ENCODE peak calls at places on chromosomes 1 and 21, in nine cellular contexts. D is endothelial cell, B is GM13977, T is stomach, V is right lobe of liver, Y is choroid plexus epithelial cell, X is AG10803, M is fibroblast of the aortic adventitia, N is spleen. J is an unnamed sample.

GRCh38 chr1:247440001-247440620 is 17.8 kb downstream of the OR2B11 start:
- DNase-seq in D (no peak), B (peak), T (no peak), V (no peak), Y (no peak), X (no peak), M (no peak), N (no peak), J (no peak)

GRCh38 chr1:233613252-233614172 is at the start of gene KCNK1:
- DNase-seq in D (peak), B (peak), T (peak), V (peak), Y (peak), X (peak), M (peak), N (no peak), J (peak)

GRCh38 chr1:153344718-153345025 is 4.0 kb downstream of the PGLYRP4 start:
- DNase-seq in D (no peak), B (no peak), T (no peak), V (no peak), Y (no peak), X (no peak), M (no peak), N (no peak), J (no peak)

GRCh38 chr1:166258017-166258416 is 91.2 kb upstream of the FAM78B start:
- DNase-seq in D (no peak), B (no peak), T (no peak), V (no peak), Y (no peak), X (no peak), M (no peak), N (no peak), J (no peak)

GRCh38 chr1:1833916-1834325 is 55.7 kb upstream of the NADK start:
- DNase-seq in D (no peak), B (no peak), T (no peak), V (no peak), Y (peak), X (no peak), M (no peak), N (peak), J (no peak)

GRCh38 chr1:222653178-222653827 is 35.4 kb downstream of the MIA3 start:
- DNase-seq in D (no peak), B (peak), T (no peak), V (no peak), Y (no peak), X (no peak), M (no peak), N (no peak), J (no peak)

GRCh38 chr1:25902462-25902861 is 3.8 kb downstream of the STMN1 start:
- DNase-seq in D (no peak), B (no peak), T (no peak), V (no peak), Y (peak), X (peak), M (no peak), N (no peak), J (no peak)

GRCh38 chr1:54027848-54028247 is 9.9 kb upstream of the LDLRAD1 start:
- DNase-seq in D (no peak), B (no peak), T (no peak), V (no peak), Y (no peak), X (no peak), M (no peak), N (no peak), J (no peak)

GRCh38 chr1:29258974-29259801 is 22.9 kb downstream of the PTPRU start:
- DNase-seq in D (peak), B (no peak), T (no peak), V (peak), Y (no peak), X (no peak), M (no peak), N (no peak), J (no peak)

GRCh38 chr21:38619865-38620513 is 121.7 kb upstream of the ERG start:
- DNase-seq in D (no peak), B (no peak), T (no peak), V (no peak), Y (no peak), X (peak), M (peak), N (no peak), J (peak)

GRCh38 chr21:32494946-32495703 is 82.6 kb downstream of the EVA1C start:
- DNase-seq in D (no peak), B (no peak), T (no peak), V (no peak), Y (peak), X (peak), M (peak), N (no peak), J (peak)

GRCh38 chr1:2480986-2481364 is 4.9 kb downstream of the PLCH2 start:
- DNase-seq in D (no peak), B (no peak), T (peak), V (no peak), Y (no peak), X (no peak), M (no peak), N (no peak), J (no peak)

GRCh38 chr1:232142403-232143314 is 487.3 kb downstream of the SIPA1L2 start:
- DNase-seq in D (no peak), B (no peak), T (no peak), V (no peak), Y (peak), X (peak), M (peak), N (no peak), J (peak)

GRCh38 chr1:76901158-76901767 is 34.0 kb downstream of the ST6GALNAC5 start:
- DNase-seq in D (peak), B (peak), T (no peak), V (peak), Y (peak), X (peak), M (peak), N (no peak), J (peak)

GRCh38 chr1:35568975-35569395 is 4.1 kb upstream of the TFAP2E start:
- DNase-seq in D (peak), B (peak), T (peak), V (peak), Y (peak), X (peak), M (peak), N (peak), J (peak)

DNA sequence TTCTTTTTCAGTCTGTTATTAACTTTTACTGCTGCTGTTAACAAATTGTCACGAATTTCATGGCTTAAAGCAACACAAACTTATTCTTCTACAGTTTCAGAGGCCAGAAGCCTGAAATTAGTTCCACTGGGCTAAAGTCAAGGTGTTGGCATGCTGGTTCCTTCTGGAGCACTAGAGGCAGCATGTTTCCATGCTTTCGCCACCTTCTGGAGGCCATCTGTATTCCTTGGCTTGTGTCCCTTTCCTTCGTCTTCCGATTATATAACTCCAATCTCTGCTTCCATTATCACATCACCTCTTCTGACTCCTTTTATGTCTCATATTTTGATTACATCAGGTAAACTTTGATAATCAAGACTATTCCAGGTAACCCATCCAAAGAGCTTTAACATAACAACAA is 1742.1 kb downstream of the BRINP3 start:
- DNase-seq in D (no peak), B (no peak), T (no peak), V (no peak), Y (no peak), X (no peak), M (no peak), N (no peak), J (no peak)
- TF ChIP-seq CTCF in D (no peak), B (no peak), T (no peak), V (no peak), Y (no peak), X (no peak), M (no peak), N (no peak), J (no peak)

GRCh38 chr1:45411510-45411899 is 71.3 kb upstream of the MUTYH start:
- DNase-seq in D (no peak), B (no peak), T (no peak), V (no peak), Y (no peak), X (no peak), M (no peak), N (no peak), J (no peak)
- TF ChIP-seq CTCF in D (no peak), B (no peak), T (no peak), V (no peak), Y (no peak), X (no peak), M (no peak), N (no peak), J (no peak)

GRCh38 chr1:62964141-62964540 is 180.2 kb downstream of the ATG4C start:
- DNase-seq in D (no peak), B (peak), T (no peak), V (no peak), Y (no peak), X (no peak), M (no peak), N (no peak), J (no peak)

GRCh38 chr1:62967031-62967430 is 183.1 kb downstream of the ATG4C start:
- DNase-seq in D (no peak), B (no peak), T (no peak), V (no peak), Y (no peak), X (no peak), M (no peak), N (no peak), J (no peak)

GRCh38 chr1:62962014-62962793 is 178.3 kb downstream of the ATG4C start:
- DNase-seq in D (no peak), B (no peak), T (no peak), V (no peak), Y (no peak), X (no peak), M (no peak), N (no peak), J (no peak)

DNA sequence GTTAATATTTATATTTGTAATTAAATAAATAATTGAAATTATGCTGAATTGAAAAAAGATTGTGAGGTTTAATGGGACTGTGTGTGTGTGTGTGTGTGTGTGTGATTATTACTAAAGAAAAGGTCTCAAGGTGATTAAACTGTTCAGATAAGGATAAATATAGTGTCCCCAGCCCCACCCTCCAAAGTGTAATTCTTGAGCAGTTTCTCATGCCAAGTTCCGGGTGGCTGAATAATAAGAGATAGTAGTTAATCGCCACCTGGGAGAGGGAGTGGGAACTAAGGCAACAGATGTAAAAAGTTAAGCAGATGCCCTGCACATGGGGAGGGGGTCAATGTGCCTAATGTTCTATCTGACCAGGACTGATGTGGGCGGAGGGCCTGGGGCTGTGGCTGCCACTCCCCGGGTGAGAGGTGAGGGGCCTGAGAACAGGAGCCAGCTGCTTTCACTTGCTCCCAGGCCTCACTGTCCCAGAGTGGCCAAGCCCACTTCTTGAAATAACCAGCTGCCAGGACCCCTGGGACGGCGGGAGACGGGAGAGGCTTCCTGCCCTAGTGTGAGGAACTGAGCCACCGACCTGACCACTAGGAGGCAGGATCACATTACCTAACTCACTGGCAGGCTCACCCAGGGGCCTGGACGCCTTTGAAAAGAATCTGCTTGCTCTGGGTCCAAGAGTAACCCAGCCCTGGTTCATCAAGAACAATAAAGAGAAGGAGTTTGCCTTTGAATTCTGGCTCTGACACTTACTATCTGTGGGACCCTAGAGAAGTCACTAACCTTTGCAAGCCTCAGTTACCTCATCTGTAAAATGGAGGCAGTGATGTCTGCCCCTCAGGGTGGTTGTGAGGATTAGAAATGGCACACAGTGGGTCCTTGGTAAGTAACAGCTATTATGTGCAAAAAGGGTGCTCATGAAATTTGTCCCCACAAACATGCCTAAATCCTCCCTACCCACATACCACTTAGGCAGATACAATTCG is 179.2 kb downstream of the ATG4C start:
- DNase-seq in D (peak), B (peak), T (peak), V (no peak), Y (peak), X (peak), M (peak), N (no peak), J (peak)
- TF ChIP-seq CTCF in D (peak), B (peak), T (peak), V (peak), Y (peak), X (peak), M (peak), N (no peak), J (peak)

DNA sequence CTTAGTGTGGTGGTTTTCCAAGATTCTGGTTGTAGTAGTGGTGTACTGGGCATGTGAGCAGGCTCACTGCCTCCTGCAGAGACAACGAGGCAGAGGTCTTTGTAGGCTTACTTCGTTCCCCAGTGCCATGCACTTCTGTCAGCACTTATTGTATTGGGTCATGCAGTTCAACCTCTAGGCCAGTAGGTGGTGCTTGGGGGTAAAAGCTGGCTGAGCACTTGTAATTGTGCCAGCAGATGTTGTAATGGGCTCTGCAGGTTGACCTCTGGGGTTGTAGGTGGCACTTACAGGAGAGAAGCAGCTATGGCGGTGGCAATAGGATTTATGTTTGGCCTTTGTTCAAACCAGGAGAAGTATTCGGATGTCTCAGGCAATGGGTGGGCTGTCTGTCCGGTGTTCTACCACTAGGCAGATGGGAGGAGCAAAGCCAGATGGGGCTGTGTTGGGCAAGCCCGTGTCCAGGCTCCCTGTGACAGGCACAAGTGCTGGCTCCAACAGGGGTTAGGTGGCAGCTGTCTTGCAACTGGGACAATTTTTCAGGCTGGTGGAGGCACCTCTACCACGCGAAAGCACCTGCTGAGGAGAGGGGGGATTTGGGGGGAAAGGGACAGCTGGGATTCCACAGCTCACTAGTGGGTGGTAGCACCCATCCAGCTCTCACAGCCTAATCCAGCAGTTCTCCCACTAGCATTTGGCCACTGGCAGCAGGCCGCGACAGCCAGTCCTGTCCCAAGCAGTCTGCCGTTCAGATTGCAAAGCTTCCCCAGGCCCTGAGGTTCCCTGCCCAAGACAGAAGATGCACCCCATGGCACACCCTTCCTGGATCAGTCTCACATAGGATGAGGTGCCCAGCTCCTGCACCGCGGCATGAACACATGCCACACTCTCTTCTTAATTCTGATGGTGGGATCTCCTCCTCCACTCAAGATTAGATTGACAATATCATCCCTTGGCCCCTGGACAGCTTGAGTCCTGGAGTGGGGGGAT is 274.5 kb downstream of the CTH start:
- DNase-seq in D (peak), B (peak), T (peak), V (peak), Y (peak), X (peak), M (peak), N (no peak), J (peak)
- TF ChIP-seq CTCF in D (peak), B (peak), T (peak), V (peak), Y (peak), X (peak), M (peak), N (peak), J (peak)